ENCODE peak calls at places on chromosomes 5 and 9, in six cellular contexts. U is AG09309, I is kidney epithelial cell, J is fibroblast of lung, O is hepatocyte, Q is endothelial cell. X is an unnamed sample.

GRCh38 chr9:120413121-120414048 is 166.6 kb downstream of the CDK5RAP2 start:
- DNase-seq in U (no peak), I (no peak), J (no peak), O (no peak), Q (no peak), X (no peak)

GRCh38 chr5:123283031-123283430 is 140.2 kb downstream of the CEP120 start:
- DNase-seq in U (no peak), I (no peak), J (peak; percentile 28), O (peak; percentile 15), Q (no peak), X (no peak)

GRCh38 chr5:38468202-38468656 is 88.2 kb downstream of the LIFR start:
- DNase-seq in U (peak; percentile 73), I (peak; percentile 86), J (peak; percentile 94), O (no peak), Q (no peak), X (peak; percentile 80)

GRCh38 chr9:1879501-1879900 is 135.6 kb upstream of the SMARCA2 start:
- DNase-seq in U (no peak), I (no peak), J (no peak), O (no peak), Q (no peak), X (no peak)

GRCh38 chr5:151082976-151083651 is 2.3 kb upstream of the TNIP1 start:
- DNase-seq in U (no peak), I (peak; percentile 95), J (no peak), O (peak; percentile 73), Q (no peak), X (peak; percentile 55)

GRCh38 chr9:130660683-130661460 is 3.5 kb upstream of the PRDM12 start:
- DNase-seq in U (no peak), I (no peak), J (no peak), O (no peak), Q (no peak), X (no peak)

GRCh38 chr5:146520731-146521130 is 4.7 kb upstream of the GPR151 start:
- DNase-seq in U (no peak), I (no peak), J (no peak), O (peak; percentile 43), Q (no peak), X (no peak)

GRCh38 chr9:130681769-130682489 is 11.7 kb upstream of the EXOSC2 start:
- DNase-seq in U (no peak), I (no peak), J (no peak), O (no peak), Q (no peak), X (no peak)

GRCh38 chr5:177402271-177403043 is 2.0 kb upstream of the PFN3 start:
- DNase-seq in U (no peak), I (no peak), J (peak; percentile 43), O (peak; percentile 89), Q (peak; percentile 61), X (no peak)

GRCh38 chr5:177404641-177405134 is 4.2 kb upstream of the PFN3 start:
- DNase-seq in U (no peak), I (no peak), J (no peak), O (no peak), Q (no peak), X (no peak)

GRCh38 chr5:177405312-177405711 is 4.1 kb downstream of the F12 start:
- DNase-seq in U (no peak), I (no peak), J (no peak), O (no peak), Q (no peak), X (no peak)

GRCh38 chr5:177403826-177404640 is 3.6 kb upstream of the PFN3 start:
- DNase-seq in U (peak; percentile 27), I (no peak), J (peak; percentile 81), O (peak; percentile 93), Q (peak; percentile 80), X (no peak)

DNA sequence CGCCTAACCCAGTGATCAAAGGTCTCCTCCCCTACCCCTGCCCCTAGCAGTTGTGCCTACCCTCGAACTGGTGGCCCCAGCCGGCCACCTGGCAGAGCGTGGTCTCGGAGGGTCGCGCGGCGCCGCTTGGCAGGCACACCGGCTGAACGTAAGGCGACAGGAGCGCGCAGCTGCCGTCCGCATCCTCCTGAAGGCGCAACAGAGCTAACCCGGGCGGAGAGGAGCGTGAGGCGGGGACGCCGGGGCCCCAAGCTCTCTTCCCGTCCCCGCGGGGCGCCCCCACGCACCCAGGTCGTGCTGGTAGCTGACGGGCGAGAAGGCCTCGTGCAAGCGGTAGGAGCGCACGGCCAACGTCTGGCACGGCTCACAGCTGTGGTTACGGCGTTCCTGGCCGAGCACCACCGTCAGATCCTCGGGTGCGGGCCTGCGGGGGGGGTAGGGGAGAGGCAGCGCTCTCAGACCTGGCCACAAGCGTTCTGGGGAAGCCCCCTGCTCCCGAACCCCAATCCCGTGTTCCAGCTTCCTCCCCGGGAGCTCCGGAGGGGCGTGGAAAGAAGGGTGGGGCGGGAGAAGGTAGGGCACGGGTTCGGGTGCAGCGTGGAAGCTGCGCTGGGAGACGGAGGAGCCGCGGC is 2.8 kb upstream of the PFN3 start:
- DNase-seq in U (no peak), I (no peak), J (no peak), O (peak; percentile 43), Q (no peak), X (no peak)
- TF ChIP-seq CTCF in U (no peak), I (no peak), J (no peak), O (no peak), Q (no peak), X (no peak)

DNA sequence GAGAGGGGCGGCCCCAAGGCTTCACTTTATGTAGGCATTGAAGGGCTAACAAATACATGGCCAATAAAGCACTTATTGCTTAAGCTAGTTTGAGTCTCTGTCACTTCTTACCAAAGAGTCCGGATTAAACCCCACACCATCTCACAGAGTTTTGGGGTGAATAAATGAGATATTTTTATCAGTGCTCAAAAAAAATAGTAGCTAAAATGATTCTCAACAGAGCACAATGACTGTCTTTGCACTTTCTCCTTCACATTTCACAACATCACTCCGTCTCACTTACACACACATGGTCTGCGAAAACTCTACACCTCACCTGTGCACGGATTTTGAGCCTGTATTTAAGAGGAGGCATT is 92.9 kb downstream of the LMX1B start:
- DNase-seq in U (no peak), I (no peak), J (no peak), O (no peak), Q (no peak), X (no peak)
- TF ChIP-seq CTCF in U (no peak), I (no peak), J (no peak), O (no peak), Q (peak; percentile 24), X (no peak)

GRCh38 chr5:32074401-32074800 is 99.7 kb downstream of the GOLPH3 start:
- DNase-seq in U (no peak), I (no peak), J (no peak), O (peak; percentile 35), Q (no peak), X (no peak)

GRCh38 chr5:32072054-32072453 is 102.1 kb downstream of the GOLPH3 start:
- DNase-seq in U (no peak), I (no peak), J (no peak), O (no peak), Q (no peak), X (no peak)

GRCh38 chr5:32071351-32071944 is 102.7 kb downstream of the GOLPH3 start:
- DNase-seq in U (peak; percentile 42), I (no peak), J (no peak), O (no peak), Q (no peak), X (no peak)

DNA sequence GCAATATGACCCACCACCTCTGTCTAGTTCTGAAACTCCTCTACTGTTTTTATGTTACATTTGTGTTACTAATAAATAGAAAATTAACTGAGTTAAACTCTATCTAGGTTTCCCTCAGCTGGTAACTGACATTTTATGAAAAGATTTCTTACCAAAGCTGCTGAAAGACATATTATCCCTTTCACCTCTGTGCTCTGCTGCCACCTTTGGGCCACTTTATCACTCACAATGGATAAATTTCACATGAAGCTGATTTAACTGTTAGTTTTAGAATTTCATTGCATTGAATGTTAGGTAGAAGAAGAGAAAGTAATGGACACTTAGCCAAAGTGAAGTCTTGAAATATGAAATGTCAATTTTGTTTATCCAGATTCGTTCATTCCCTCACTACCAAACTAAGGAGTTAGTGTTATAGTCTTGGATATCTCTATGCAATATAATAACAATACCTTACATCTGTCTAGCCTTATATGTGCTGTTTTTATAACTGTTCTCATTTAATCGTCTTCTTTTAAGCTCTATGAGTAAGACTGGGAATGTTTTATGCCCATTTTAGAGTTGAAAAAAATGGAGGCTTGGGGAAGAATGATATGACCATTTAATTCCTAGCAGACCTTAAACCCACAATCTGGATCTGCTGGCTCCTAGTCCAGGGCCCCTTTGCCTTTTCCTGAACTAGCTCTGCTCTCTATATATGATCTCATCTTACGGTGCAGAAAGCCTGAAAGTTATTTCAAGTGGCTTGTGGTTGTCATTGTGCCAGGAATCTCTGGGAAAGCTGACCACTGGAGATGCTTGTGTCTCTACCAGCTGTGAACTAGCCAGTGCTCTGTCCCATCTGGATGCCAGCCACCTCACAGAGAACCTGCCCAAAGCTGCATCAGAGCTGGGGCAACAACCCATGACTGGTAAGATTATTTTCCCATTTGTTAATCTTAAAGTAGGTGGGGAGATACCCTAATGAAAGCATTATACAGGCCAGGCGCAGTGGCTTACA is 97.1 kb downstream of the GOLPH3 start:
- DNase-seq in U (peak; percentile 8), I (no peak), J (peak; percentile 76), O (peak; percentile 66), Q (peak; percentile 46), X (peak; percentile 16)
- TF ChIP-seq CTCF in U (peak; percentile 76), I (peak; percentile 64), J (peak; percentile 72), O (peak; percentile 93), Q (peak; percentile 70), X (peak; percentile 72)

GRCh38 chr5:54150841-54151240 is 159.5 kb downstream of the ARL15 start:
- DNase-seq in U (no peak), I (no peak), J (no peak), O (no peak), Q (no peak), X (no peak)

GRCh38 chr5:54146906-54147305 is 163.5 kb downstream of the ARL15 start:
- DNase-seq in U (no peak), I (no peak), J (no peak), O (no peak), Q (no peak), X (no peak)

GRCh38 chr5:54148858-54149257 is 161.5 kb downstream of the ARL15 start:
- DNase-seq in U (no peak), I (no peak), J (peak; percentile 9), O (no peak), Q (no peak), X (no peak)

GRCh38 chr5:54146390-54146789 is 164.0 kb downstream of the ARL15 start:
- DNase-seq in U (no peak), I (no peak), J (no peak), O (no peak), Q (no peak), X (no peak)

GRCh38 chr5:54148062-54148461 is 162.3 kb downstream of the ARL15 start:
- DNase-seq in U (peak; percentile 13), I (no peak), J (peak; percentile 45), O (no peak), Q (no peak), X (no peak)
- TF ChIP-seq CTCF in U (peak; percentile 51), I (no peak), J (peak; percentile 51), O (peak; percentile 34), Q (no peak), X (peak; percentile 22)

DNA sequence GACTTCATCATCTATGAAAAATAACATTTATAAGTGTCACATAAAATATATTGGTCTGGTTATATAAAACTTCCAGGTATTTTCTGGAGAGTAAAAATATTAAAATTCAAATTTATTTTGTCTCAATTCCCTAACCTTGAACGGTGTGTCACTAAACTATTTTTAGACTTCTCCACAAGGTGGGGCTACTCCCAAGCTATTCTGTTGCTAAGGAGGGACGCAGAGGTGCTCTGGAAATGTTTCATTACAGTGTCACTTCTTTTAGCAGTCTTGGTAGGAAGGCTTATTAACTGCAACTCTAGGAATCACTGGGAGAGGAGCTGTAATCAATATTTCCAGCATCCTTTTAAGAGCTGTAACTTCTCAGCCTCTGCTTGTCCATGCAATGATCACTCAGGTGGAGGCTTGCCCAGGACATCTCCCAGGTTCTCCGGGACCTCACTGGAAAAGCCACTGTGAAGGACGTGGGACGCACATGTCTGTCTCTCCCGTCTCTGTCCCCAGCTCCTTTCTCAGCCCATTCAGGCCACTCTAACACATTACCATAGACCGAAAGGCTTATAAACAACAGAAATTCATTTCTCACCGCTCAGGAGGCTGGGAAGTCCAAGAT is 32.5 kb upstream of the DNAH5 start:
- DNase-seq in U (no peak), I (no peak), J (peak; percentile 51), O (peak; percentile 66), Q (peak; percentile 41), X (peak; percentile 16)
- TF ChIP-seq CTCF in U (peak; percentile 56), I (peak; percentile 67), J (peak; percentile 39), O (peak; percentile 62), Q (peak; percentile 37), X (peak; percentile 62)